ENCODE peak calls at places on chromosome 3, in five cellular contexts. E is cardiac muscle cell, F is GM20000, B is NCI-H2171 treated with DMSO at 0.1 percent for 48 hours, I is brain microvascular endothelial cell. V is an unnamed sample.

GRCh38 chr3:10703875-10704274 is 112.2 kb upstream of the SLC6A11 start:
- DNase-seq in I (peak; percentile 39), B (no peak), F (no peak), E (peak; percentile 45), V (peak; percentile 57)

GRCh38 chr3:56296361-56296760 is 171.9 kb downstream of the ERC2 start:
- DNase-seq in I (no peak), E (no peak), F (no peak), B (no peak), V (no peak)

GRCh38 chr3:129106866-129107565 is 14.6 kb downstream of the RAB43 start:
- DNase-seq in B (peak; percentile 18), I (no peak), F (no peak), E (no peak), V (no peak)

GRCh38 chr3:95407709-95408463 is 1345.0 kb downstream of the NSUN3 start:
- DNase-seq in I (no peak), B (no peak), E (no peak), F (no peak), V (no peak)

GRCh38 chr3:23810342-23811116 is 4.8 kb downstream of the UBE2E1 start:
- DNase-seq in E (peak; percentile 34), I (no peak), F (peak; percentile 76), B (peak; percentile 3), V (peak; percentile 79)

GRCh38 chr3:98900265-98901031 is 1.0 kb downstream of the DCBLD2 start:
- DNase-seq in F (no peak), E (no peak), B (peak; percentile 38), I (no peak), V (no peak)

GRCh38 chr3:123169492-123169929 is 32.2 kb upstream of the SEC22A start:
- DNase-seq in E (no peak), B (no peak), I (no peak), F (no peak), V (peak; percentile 5)

GRCh38 chr3:127606981-127607595 is 8.9 kb downstream of the MCM2 start:
- DNase-seq in F (no peak), B (no peak), I (no peak), E (no peak), V (no peak)

GRCh38 chr3:62329970-62330369 is 43.4 kb downstream of the FEZF2 start:
- DNase-seq in E (no peak), I (no peak), B (peak; percentile 77), F (no peak), V (no peak)

GRCh38 chr3:53726654-53727053 is 119.6 kb downstream of the CHDH start:
- DNase-seq in I (no peak), E (no peak), B (no peak), F (no peak), V (no peak)

GRCh38 chr3:62036726-62037125 is 336.6 kb downstream of the FEZF2 start:
- DNase-seq in E (no peak), F (no peak), I (no peak), B (no peak), V (no peak)

GRCh38 chr3:152623286-152623685 is 211.6 kb upstream of the P2RY1 start:
- DNase-seq in F (no peak), B (no peak), E (peak; percentile 78), I (no peak), V (no peak)

GRCh38 chr3:127077506-127078064 is 94.7 kb downstream of the PLXNA1 start:
- DNase-seq in F (no peak), B (no peak), I (no peak), E (no peak), V (no peak)

GRCh38 chr3:4864503-4864902 is 114.7 kb upstream of the BHLHE40 start:
- DNase-seq in I (no peak), E (peak; percentile 44), F (no peak), B (no peak), V (peak; percentile 62)

GRCh38 chr3:136617123-136617700 is 135.0 kb downstream of the STAG1 start:
- DNase-seq in I (no peak), E (no peak), B (no peak), F (no peak), V (no peak)

V was measured in GM23248.